ENCODE peak calls at places on chromosomes 1 and 21, in four cellular contexts. One of them, this sample, is unnamed.

GRCh38 chr1:81936838-81937237 is 136.1 kb downstream of the ADGRL2 start:
- DNase-seq in brain microvascular endothelial cell: no peak
- DNase-seq in lung: no peak
- DNase-seq in tibial artery: no peak
- DNase-seq in this sample: no peak

GRCh38 chr1:158700552-158700951 is at the start of gene OR6K2:
- DNase-seq in brain microvascular endothelial cell: no peak
- DNase-seq in lung: no peak
- DNase-seq in tibial artery: no peak
- DNase-seq in this sample: no peak

GRCh38 chr1:241507189-241507820 is 12.2 kb downstream of the FH start:
- DNase-seq in brain microvascular endothelial cell: no peak
- DNase-seq in lung: no peak
- DNase-seq in tibial artery: no peak
- DNase-seq in this sample: no peak

GRCh38 chr1:100164226-100164625 is 13.8 kb downstream of the LRRC39 start:
- DNase-seq in brain microvascular endothelial cell: peak
- DNase-seq in lung: no peak
- DNase-seq in tibial artery: no peak
- DNase-seq in this sample: no peak

GRCh38 chr1:171434717-171435346 is 50.5 kb upstream of the PRRC2C start:
- DNase-seq in brain microvascular endothelial cell: peak
- DNase-seq in lung: no peak
- DNase-seq in tibial artery: peak
- DNase-seq in this sample: no peak

GRCh38 chr21:35616090-35616489 is 444.2 kb downstream of the SETD4 start:
- DNase-seq in brain microvascular endothelial cell: peak
- DNase-seq in lung: no peak
- DNase-seq in tibial artery: no peak
- DNase-seq in this sample: no peak

GRCh38 chr1:177181631-177182291 is 11.0 kb downstream of the BRINP2 start:
- DNase-seq in brain microvascular endothelial cell: peak
- DNase-seq in lung: peak
- DNase-seq in tibial artery: peak
- DNase-seq in this sample: peak

GRCh38 chr1:52916241-52916975 is 5.1 kb downstream of the ECHDC2 start:
- DNase-seq in brain microvascular endothelial cell: no peak
- DNase-seq in lung: no peak
- DNase-seq in tibial artery: no peak
- DNase-seq in this sample: no peak

GRCh38 chr1:67120855-67121619 is 13.7 kb downstream of the C1orf141 start:
- DNase-seq in brain microvascular endothelial cell: no peak
- DNase-seq in lung: no peak
- DNase-seq in tibial artery: no peak
- DNase-seq in this sample: no peak
- H3K27ac ChIP-seq in brain microvascular endothelial cell: no peak
- H3K27ac ChIP-seq in lung: no peak
- H3K27ac ChIP-seq in tibial artery: no peak
- H3K27ac ChIP-seq in this sample: no peak

DNA sequence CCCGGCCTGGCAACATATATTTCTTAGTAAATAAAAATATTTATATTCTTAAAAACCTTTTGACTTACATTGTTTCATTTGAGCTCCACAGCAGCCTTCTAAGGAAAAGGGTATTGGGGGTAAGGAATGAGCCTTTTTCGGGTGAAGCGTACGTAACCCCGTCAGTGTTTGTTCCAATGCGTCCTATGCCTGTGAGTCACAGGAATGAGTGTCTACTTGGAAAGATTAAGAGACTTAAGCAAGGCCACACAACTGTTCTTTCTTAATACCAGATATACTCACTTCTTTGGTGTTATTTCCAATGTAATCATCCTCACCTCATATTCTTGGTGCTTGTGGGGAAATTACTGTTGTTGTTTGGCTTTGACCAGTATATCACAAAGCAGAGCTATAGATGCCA is 22.7 kb downstream of the WDTC1 start:
- DNase-seq in brain microvascular endothelial cell: no peak
- DNase-seq in lung: no peak
- DNase-seq in tibial artery: no peak
- DNase-seq in this sample: no peak
- H3K27ac ChIP-seq in brain microvascular endothelial cell: no peak
- H3K27ac ChIP-seq in lung: no peak
- H3K27ac ChIP-seq in tibial artery: no peak
- H3K27ac ChIP-seq in this sample: no peak

GRCh38 chr1:26274801-26275425 is 5.0 kb upstream of the SH3BGRL3 start:
- DNase-seq in brain microvascular endothelial cell: peak
- DNase-seq in lung: no peak
- DNase-seq in tibial artery: no peak
- DNase-seq in this sample: no peak
- H3K27ac ChIP-seq in brain microvascular endothelial cell: peak
- H3K27ac ChIP-seq in lung: peak
- H3K27ac ChIP-seq in tibial artery: no peak
- H3K27ac ChIP-seq in this sample: peak

DNA sequence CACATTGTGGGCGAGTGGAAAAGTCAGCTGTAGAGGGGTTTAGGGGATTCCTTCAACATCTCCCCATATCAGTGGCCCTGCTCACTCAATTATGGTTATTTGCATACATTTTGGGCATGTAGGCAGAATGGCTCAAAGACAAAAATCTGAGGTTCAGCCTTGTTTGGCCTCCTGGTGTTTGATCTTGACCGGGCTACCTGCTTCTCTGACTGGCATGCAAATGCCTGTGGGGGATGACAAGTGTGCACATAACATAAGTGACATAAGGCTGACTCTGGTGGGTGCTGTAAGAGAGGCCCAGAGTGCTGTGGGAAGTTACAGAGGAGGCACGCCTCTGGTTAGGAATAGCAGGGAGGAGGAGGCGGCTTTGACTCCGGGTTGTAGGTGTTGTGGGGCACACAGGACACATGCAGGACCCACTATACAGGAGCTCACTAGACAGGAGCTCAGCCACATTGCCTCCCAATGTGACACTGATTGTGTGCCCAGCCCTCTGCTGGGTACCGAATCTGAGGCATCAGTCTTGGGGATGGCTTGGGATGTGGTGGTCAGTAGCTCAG is 29.4 kb upstream of the IL19 start:
- DNase-seq in brain microvascular endothelial cell: no peak
- DNase-seq in lung: no peak
- DNase-seq in tibial artery: no peak
- DNase-seq in this sample: no peak
- H3K27ac ChIP-seq in brain microvascular endothelial cell: no peak
- H3K27ac ChIP-seq in lung: no peak
- H3K27ac ChIP-seq in tibial artery: no peak
- H3K27ac ChIP-seq in this sample: no peak

This sample was measured in substantia nigra.